ENCODE peak calls at places on chromosomes 5 and 9, in ten cellular contexts. A, U, E, X, Y, T, Z, G, W and B are unnamed samples.

GRCh38 chr9:115133649-115134048 is 15.7 kb upstream of the TNC start:
- DNase-seq in A (no peak), U (no peak), E (no peak), X (peak), Y (peak), T (no peak), Z (no peak), G (no peak), W (peak), B (no peak)

GRCh38 chr5:130923543-130924159 is 241.4 kb downstream of the HINT1 start:
- DNase-seq in A (no peak), U (no peak), E (no peak), X (peak), Y (peak), T (no peak), Z (no peak), G (no peak), W (no peak), B (no peak)

GRCh38 chr5:172849636-172850453 is 15.8 kb downstream of the ERGIC1 start:
- DNase-seq in A (no peak), U (no peak), E (no peak), X (no peak), Y (peak), T (no peak), Z (no peak), G (no peak), W (no peak), B (peak)

GRCh38 chr9:14760060-14760459 is 37.5 kb upstream of the CER1 start:
- DNase-seq in A (no peak), U (no peak), E (no peak), X (no peak), Y (no peak), T (no peak), Z (no peak), G (no peak), W (no peak), B (no peak)

GRCh38 chr5:169251685-169252084 is 49.3 kb downstream of the SLIT3 start:
- DNase-seq in A (no peak), U (no peak), E (no peak), X (no peak), Y (peak), T (no peak), Z (no peak), G (no peak), W (peak), B (no peak)

GRCh38 chr5:154610321-154611154 is 132.5 kb upstream of the HAND1 start:
- DNase-seq in A (peak), U (peak), E (peak), X (peak), Y (peak), T (peak), Z (peak), G (peak), W (peak), B (peak)

GRCh38 chr5:93381057-93381456 is 200.0 kb downstream of the NR2F1-AS1 start:
- DNase-seq in A (no peak), U (no peak), E (no peak), X (no peak), Y (peak), T (no peak), Z (no peak), G (no peak), W (no peak), B (no peak)

GRCh38 chr9:113152699-113153098 is 1.9 kb downstream of the SLC31A2 start:
- DNase-seq in A (no peak), U (no peak), E (peak), X (no peak), Y (peak), T (no peak), Z (no peak), G (peak), W (peak), B (no peak)

GRCh38 chr5:10528056-10528816 is 35.6 kb upstream of the ANKRD33B start:
- DNase-seq in A (no peak), U (no peak), E (peak), X (peak), Y (peak), T (no peak), Z (no peak), G (no peak), W (no peak), B (peak)